ENCODE peak calls at places on chromosome 6, in seven cellular contexts. P is lower lobe of right lung, N is uterus, U is AG04449, Z is K562, H is A673, R is Peyer's patch. I is an unnamed sample.

GRCh38 chr6:163264662-163265035 is 149.9 kb upstream of the QKI start:
- DNase-seq in P (no peak), N (no peak), U (no peak), Z (no peak), H (no peak), R (no peak), I (no peak)

GRCh38 chr6:29791786-29792122 is 35.9 kb upstream of the HLA-G start:
- DNase-seq in P (no peak), N (no peak), U (no peak), Z (no peak), H (no peak), R (no peak), I (no peak)

GRCh38 chr6:6811151-6812002 is 222.9 kb downstream of the LY86 start:
- DNase-seq in P (no peak), N (no peak), U (no peak), Z (no peak), H (peak; percentile 54), R (peak; percentile 18), I (peak; percentile 77)

GRCh38 chr6:36769676-36770499 is 69.4 kb downstream of the CPNE5 start:
- DNase-seq in P (peak; percentile 55), N (no peak), U (no peak), Z (no peak), H (no peak), R (peak; percentile 35), I (no peak)

GRCh38 chr6:168261234-168261633 is 58.3 kb downstream of the DACT2 start:
- DNase-seq in P (no peak), N (no peak), U (no peak), Z (no peak), H (no peak), R (no peak), I (no peak)

GRCh38 chr6:110348956-110349565 is 9.1 kb downstream of the METTL24 start:
- DNase-seq in P (no peak), N (no peak), U (no peak), Z (no peak), H (no peak), R (no peak), I (no peak)

GRCh38 chr6:30819287-30819917 is 64.9 kb upstream of the DDR1 start:
- DNase-seq in P (no peak), N (no peak), U (no peak), Z (no peak), H (no peak), R (no peak), I (no peak)

GRCh38 chr6:27295301-27296079 is 16.6 kb downstream of the POM121L2 start:
- DNase-seq in P (no peak), N (no peak), U (peak; percentile 53), Z (peak; percentile 65), H (peak; percentile 91), R (no peak), I (peak; percentile 52)

GRCh38 chr6:148577687-148578488 is 168.9 kb upstream of the UST start:
- DNase-seq in P (peak; percentile 86), N (peak; percentile 75), U (peak; percentile 24), Z (peak; percentile 19), H (peak; percentile 74), R (peak; percentile 70), I (no peak)

GRCh38 chr6:110495949-110496348 is 19.5 kb upstream of the SLC22A16 start:
- DNase-seq in P (no peak), N (no peak), U (no peak), Z (no peak), H (no peak), R (no peak), I (no peak)

GRCh38 chr6:78810146-78810545 is 57.2 kb upstream of the IRAK1BP1 start:
- DNase-seq in P (no peak), N (no peak), U (no peak), Z (no peak), H (peak; percentile 45), R (no peak), I (no peak)

GRCh38 chr6:144219056-144219685 is 66.0 kb upstream of the UTRN start:
- DNase-seq in P (no peak), N (no peak), U (no peak), Z (peak; percentile 23), H (peak; percentile 62), R (no peak), I (no peak)

GRCh38 chr6:28922841-28923317 is 906 bp downstream of the TRIM27 start:
- DNase-seq in P (no peak), N (no peak), U (no peak), Z (peak; percentile 63), H (peak; percentile 18), R (peak; percentile 39), I (no peak)

GRCh38 chr6:124795879-124796838 is 166.1 kb upstream of the RNF217 start:
- DNase-seq in P (no peak), N (no peak), U (no peak), Z (peak; percentile 32), H (peak; percentile 74), R (no peak), I (no peak)

GRCh38 chr6:56794421-56794820 is 151.7 kb upstream of the DST start:
- DNase-seq in P (no peak), N (no peak), U (no peak), Z (no peak), H (no peak), R (no peak), I (no peak)

GRCh38 chr6:41171908-41172307 is 9.0 kb upstream of the TREM2 start:
- DNase-seq in P (no peak), N (no peak), U (no peak), Z (no peak), H (no peak), R (no peak), I (no peak)

GRCh38 chr6:28725890-28726348 is 197.9 kb downstream of the TRIM27 start:
- DNase-seq in P (no peak), N (no peak), U (no peak), Z (peak; percentile 51), H (peak; percentile 75), R (no peak), I (no peak)

GRCh38 chr6:85421963-85422362 is 27.9 kb upstream of the NT5E start:
- DNase-seq in P (no peak), N (no peak), U (peak; percentile 87), Z (no peak), H (no peak), R (no peak), I (no peak)

GRCh38 chr6:74735304-74735703 is 470.5 kb downstream of the COL12A1 start:
- DNase-seq in P (no peak), N (peak; percentile 35), U (peak; percentile 90), Z (no peak), H (no peak), R (no peak), I (no peak)

GRCh38 chr6:67544851-67545452 is 1090.1 kb upstream of the ADGRB3 start:
- DNase-seq in P (no peak), N (no peak), U (no peak), Z (no peak), H (no peak), R (no peak), I (no peak)

GRCh38 chr6:160139420-160139851 is 17.8 kb downstream of the SLC22A1 start:
- DNase-seq in P (no peak), N (peak; percentile 55), U (peak; percentile 67), Z (no peak), H (peak; percentile 11), R (no peak), I (peak; percentile 39)

GRCh38 chr6:4714961-4715501 is 61.2 kb upstream of the CDYL start:
- DNase-seq in P (no peak), N (no peak), U (no peak), Z (no peak), H (no peak), R (no peak), I (no peak)

GRCh38 chr6:129567374-129567773 is 142.6 kb downstream of the ARHGAP18 start:
- DNase-seq in P (no peak), N (no peak), U (no peak), Z (peak; percentile 38), H (peak; percentile 53), R (no peak), I (no peak)

GRCh38 chr6:122180132-122180531 is 219.3 kb upstream of the HSF2 start:
- DNase-seq in P (no peak), N (no peak), U (no peak), Z (no peak), H (peak; percentile 30), R (no peak), I (no peak)
- TF ChIP-seq CTCF in P (no peak), N (no peak), U (no peak), Z (no peak), H (peak; percentile 42), R (no peak), I (no peak)

GRCh38 chr6:44342052-44342451 is 398 bp upstream of the SPATS1 start:
- DNase-seq in P (no peak), N (no peak), U (no peak), Z (no peak), H (no peak), R (no peak), I (no peak)
- H3K4me3 ChIP-seq in P (peak overlapping the region; percentile 28), N (no peak overlapping the region), U (no peak overlapping the region), Z (no peak overlapping the region), H (no peak overlapping the region), R (no peak overlapping the region), I (no peak overlapping the region)

GRCh38 chr6:44258325-44258863 is 1.1 kb upstream of the SLC35B2 start:
- DNase-seq in P (no peak), N (peak; percentile 14), U (no peak), Z (no peak), H (no peak), R (no peak), I (no peak)

GRCh38 chr6:44256291-44257006 is 879 bp downstream of the SLC35B2 start:
- DNase-seq in P (no peak), N (no peak), U (no peak), Z (no peak), H (no peak), R (no peak), I (no peak)

GRCh38 chr6:44257753-44258324 is 511 bp upstream of the SLC35B2 start:
- DNase-seq in P (no peak), N (no peak), U (no peak), Z (no peak), H (no peak), R (peak; percentile 56), I (no peak)

GRCh38 chr6:44255848-44256247 is 1.5 kb downstream of the SLC35B2 start:
- DNase-seq in P (no peak), N (no peak), U (no peak), Z (no peak), H (no peak), R (no peak), I (no peak)

DNA sequence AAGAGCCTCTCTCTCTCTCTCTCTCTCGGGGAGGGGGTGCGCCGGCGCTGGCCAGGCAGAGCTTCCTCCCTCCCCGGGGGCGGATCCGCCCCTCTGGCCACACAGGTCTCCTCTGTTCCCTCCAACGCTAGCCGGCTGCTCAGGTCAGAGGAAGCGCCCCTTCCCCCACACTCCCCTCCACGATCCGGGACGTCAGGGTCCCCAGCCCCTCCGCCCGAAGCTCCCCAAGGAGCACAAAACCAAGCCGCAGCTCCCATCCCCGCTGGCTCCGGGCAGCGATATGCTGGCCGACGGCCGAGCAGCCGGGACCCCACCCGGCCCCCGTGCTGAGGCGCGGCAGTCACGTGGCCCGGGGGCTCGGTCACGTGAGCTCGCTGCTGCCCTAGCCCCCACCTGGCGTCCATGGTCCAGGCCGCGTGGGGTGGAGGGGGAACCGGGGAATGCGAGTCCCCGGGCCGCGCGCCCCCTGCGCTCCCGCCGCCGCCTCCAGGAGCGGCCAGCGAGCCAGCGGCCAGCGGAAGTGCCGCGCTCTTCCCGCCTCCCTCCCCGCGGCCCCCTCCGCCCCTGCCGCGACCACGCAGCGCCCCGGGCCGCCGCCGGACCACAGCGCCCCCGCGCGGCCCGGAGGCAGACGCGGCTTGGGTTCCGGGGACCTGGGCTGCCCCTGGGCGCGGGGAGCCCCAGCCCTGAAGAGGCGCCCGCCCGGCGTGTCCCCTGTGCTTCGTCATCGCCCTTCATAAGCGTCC is at the start of gene SLC35B2:
- DNase-seq in P (peak; percentile 75), N (peak; percentile 74), U (no peak), Z (peak; percentile 93), H (peak; percentile 82), R (peak; percentile 64), I (no peak)
- TF ChIP-seq CTCF in P (peak; percentile 68), N (peak; percentile 93), U (peak; percentile 54), Z (peak; percentile 70), H (peak; percentile 59), R (peak; percentile 87), I (peak; percentile 47)

GRCh38 chr6:1311400-1312192 is at the start of gene FOXQ1:
- DNase-seq in P (peak; percentile 91), N (no peak), U (no peak), Z (no peak), H (peak; percentile 21), R (no peak), I (no peak)
- H3K4me3 ChIP-seq in P (peak within 1 kb of the TSS; percentile 54), N (peak within 1 kb of the TSS; percentile 3), U (peak within 1 kb of the TSS; percentile 52), Z (no peak within 1 kb of the TSS), H (peak within 1 kb of the TSS; percentile 25), R (peak within 1 kb of the TSS; percentile 33), I (peak within 1 kb of the TSS; percentile 70)